ENCODE peak calls at places on chromosomes 7 and 10, in ten cellular contexts. J is neuronal stem cell, G is HT-29, N is H1, A is IMR-90, C is NT2/D1, D is pancreas, Z is LHCN-M2, T is GM03348, Q is HuH-7.5. O is an unnamed sample.

GRCh38 chr7:24835643-24836042 is 78.4 kb upstream of the GSDME start:
- DNase-seq in J (no peak), G (no peak), N (no peak), A (no peak), C (no peak), D (no peak), Z (no peak), T (no peak), Q (no peak), O (no peak)

GRCh38 chr10:23351914-23352313 is 7.3 kb upstream of the C10orf67 start:
- DNase-seq in J (no peak), G (no peak), N (no peak), A (peak; percentile 83), C (no peak), D (no peak), Z (peak; percentile 46), T (peak; percentile 56), Q (no peak), O (no peak)

GRCh38 chr10:118903691-118904090 is 125.8 kb upstream of the NANOS1 start:
- DNase-seq in J (no peak), G (no peak), N (no peak), A (no peak), C (no peak), D (no peak), Z (no peak), T (no peak), Q (no peak), O (no peak)

GRCh38 chr10:123882681-123883445 is 8.7 kb downstream of the CPXM2 start:
- DNase-seq in J (no peak), G (no peak), N (no peak), A (no peak), C (no peak), D (no peak), Z (no peak), T (no peak), Q (no peak), O (no peak)

GRCh38 chr10:70974351-70974901 is 86.1 kb upstream of the PCBD1 start:
- DNase-seq in J (no peak), G (no peak), N (no peak), A (peak; percentile 4), C (no peak), D (no peak), Z (peak; percentile 10), T (peak; percentile 29), Q (no peak), O (no peak)

GRCh38 chr10:5550621-5551530 is 26.1 kb downstream of the CALML3 start:
- DNase-seq in J (no peak), G (peak; percentile 76), N (no peak), A (peak; percentile 53), C (no peak), D (no peak), Z (no peak), T (no peak), Q (no peak), O (no peak)

GRCh38 chr10:19412531-19412930 is 363.9 kb downstream of the MALRD1 start:
- DNase-seq in J (peak; percentile 11), G (peak; percentile 38), N (no peak), A (peak; percentile 45), C (no peak), D (no peak), Z (peak; percentile 12), T (peak; percentile 9), Q (no peak), O (no peak)

GRCh38 chr10:68106656-68107055 is 2.6 kb upstream of the MYPN start:
- DNase-seq in J (no peak), G (no peak), N (no peak), A (peak; percentile 95), C (no peak), D (no peak), Z (peak; percentile 99), T (peak; percentile 69), Q (no peak), O (no peak)

GRCh38 chr10:95171336-95171735 is 22.7 kb upstream of the ACSM6 start:
- DNase-seq in J (no peak), G (no peak), N (no peak), A (no peak), C (no peak), D (no peak), Z (no peak), T (no peak), Q (no peak), O (no peak)

GRCh38 chr10:100730739-100731602 is 14.4 kb upstream of the PAX2 start:
- DNase-seq in J (no peak), G (peak; percentile 18), N (peak; percentile 57), A (peak; percentile 6), C (no peak), D (no peak), Z (no peak), T (peak; percentile 47), Q (peak; percentile 79), O (no peak)

GRCh38 chr10:13087986-13088618 is 11.9 kb upstream of the OPTN start:
- DNase-seq in J (no peak), G (no peak), N (no peak), A (peak; percentile 90), C (no peak), D (no peak), Z (peak; percentile 88), T (peak; percentile 59), Q (no peak), O (no peak)

GRCh38 chr10:111539246-111539645 is 462.4 kb downstream of the ADRA2A start:
- DNase-seq in J (no peak), G (no peak), N (no peak), A (no peak), C (no peak), D (no peak), Z (no peak), T (no peak), Q (no peak), O (no peak)

GRCh38 chr10:103295391-103296044 is 18.6 kb downstream of the INA start:
- DNase-seq in J (no peak), G (no peak), N (no peak), A (peak; percentile 90), C (no peak), D (no peak), Z (peak; percentile 72), T (peak; percentile 67), Q (no peak), O (no peak)

GRCh38 chr7:139645572-139646523 is 122.4 kb downstream of the CLEC2L start:
- DNase-seq in J (peak; percentile 87), G (peak; percentile 92), N (peak; percentile 92), A (peak; percentile 80), C (peak; percentile 90), D (peak; percentile 86), Z (peak; percentile 87), T (peak; percentile 86), Q (peak; percentile 59), O (peak; percentile 84)

GRCh38 chr7:112547916-112548315 is 67.1 kb downstream of the LSMEM1 start:
- DNase-seq in J (no peak), G (no peak), N (no peak), A (peak; percentile 29), C (no peak), D (no peak), Z (no peak), T (no peak), Q (no peak), O (no peak)

GRCh38 chr7:99314504-99314903 is 11.2 kb upstream of the ARPC1A start:
- DNase-seq in J (no peak), G (peak; percentile 26), N (no peak), A (no peak), C (no peak), D (no peak), Z (no peak), T (no peak), Q (no peak), O (no peak)

GRCh38 chr7:43700059-43700501 is 29.2 kb downstream of the COA1 start:
- DNase-seq in J (peak; percentile 9), G (peak; percentile 63), N (no peak), A (peak; percentile 82), C (no peak), D (no peak), Z (peak; percentile 75), T (peak; percentile 49), Q (no peak), O (peak; percentile 75)

O was measured in hippocampal formation.